ENCODE peak calls at places on chromosomes 2 and 18, in four cellular contexts. A is mucosa of descending colon, J is heart right ventricle, L is left ventricle myocardium inferior. Z is an unnamed sample.

GRCh38 chr2:24970483-24971299 is 1.1 kb downstream of the DNAJC27 start:
- DNase-seq in L (no peak), J (no peak), A (no peak), Z (no peak)

GRCh38 chr18:59823611-59824195 is 76.1 kb upstream of the PMAIP1 start:
- DNase-seq in J (no peak), A (peak), L (peak), Z (no peak)

GRCh38 chr2:231671617-231672350 is 36.5 kb upstream of the PTMA start:
- DNase-seq in A (peak), J (no peak), L (no peak), Z (peak)

GRCh38 chr2:197620113-197620512 is 55.3 kb downstream of the RFTN2 start:
- DNase-seq in J (no peak), L (no peak), A (no peak), Z (no peak)

GRCh38 chr2:131402320-131403049 is 38.5 kb upstream of the RAB6D start:
- DNase-seq in L (no peak), A (no peak), J (no peak), Z (no peak)

GRCh38 chr2:108423502-108424251 is 25.3 kb upstream of the GCC2 start:
- DNase-seq in L (no peak), J (no peak), A (no peak), Z (no peak)

GRCh38 chr2:84302513-84303412 is 156.3 kb downstream of the SUCLG1 start:
- DNase-seq in A (peak), J (no peak), L (no peak), Z (peak)

GRCh38 chr2:145207884-145208283 is 688.0 kb upstream of the ZEB2 start:
- DNase-seq in J (no peak), A (no peak), L (no peak), Z (no peak)

GRCh38 chr2:220504890-220505564 is 877.6 kb downstream of the SLC4A3 start:
- DNase-seq in A (peak), J (no peak), L (no peak), Z (no peak)

GRCh38 chr2:96913117-96913397 is 43.2 kb upstream of the SEMA4C start:
- DNase-seq in J (no peak), L (no peak), A (no peak), Z (no peak)

GRCh38 chr2:101991731-101992145 is at the start of gene IL1R2:
- DNase-seq in J (no peak), A (peak), L (peak), Z (no peak)

GRCh38 chr2:241015439-241015838 is 17.0 kb downstream of the SNED1 start:
- DNase-seq in A (peak), J (no peak), L (no peak), Z (no peak)

GRCh38 chr2:68774569-68775271 is 40.1 kb downstream of the ARHGAP25 start:
- DNase-seq in A (peak), J (peak), L (peak), Z (peak)

GRCh38 chr2:101223814-101224231 is 28.9 kb upstream of the CNOT11 start:
- DNase-seq in J (no peak), L (no peak), A (no peak), Z (peak)

GRCh38 chr2:71348302-71348701 is 16.7 kb downstream of the ZNF638 start:
- DNase-seq in L (no peak), J (no peak), A (no peak), Z (no peak)

GRCh38 chr2:143632751-143633374 is 503.6 kb downstream of the ARHGAP15 start:
- DNase-seq in A (no peak), L (no peak), J (no peak), Z (no peak)

GRCh38 chr18:12686100-12686499 is 16.4 kb downstream of the CEP76 start:
- DNase-seq in J (no peak), A (no peak), L (no peak), Z (no peak)

GRCh38 chr2:121596221-121597080 is 52.8 kb downstream of the CLASP1 start:
- DNase-seq in J (no peak), L (no peak), A (no peak), Z (peak)

GRCh38 chr2:73821227-73821626 is 7.5 kb upstream of the STAMBP start:
- DNase-seq in L (no peak), A (no peak), J (no peak), Z (peak)

GRCh38 chr2:216713691-216714411 is 18.5 kb upstream of the IGFBP5 start:
- DNase-seq in A (no peak), L (peak), J (peak), Z (no peak)

GRCh38 chr2:112216158-112216557 is 38.7 kb downstream of the ZC3H8 start:
- DNase-seq in A (no peak), J (no peak), L (no peak), Z (no peak)

GRCh38 chr2:144377929-144378328 is 142.0 kb downstream of the ZEB2 start:
- DNase-seq in J (no peak), A (no peak), L (no peak), Z (no peak)

GRCh38 chr2:203016716-203017115 is 2.0 kb downstream of the NBEAL1 start:
- DNase-seq in L (no peak), A (no peak), J (no peak), Z (no peak)
- H3K4me3 ChIP-seq in L (peak), A (no peak), J (peak), Z (no peak)

GRCh38 chr18:57587262-57587661 is 760 bp upstream of the FECH start:
- DNase-seq in L (no peak), A (no peak), J (no peak), Z (no peak)

GRCh38 chr18:57589162-57589561 is 2.7 kb upstream of the FECH start:
- DNase-seq in A (no peak), J (no peak), L (no peak), Z (no peak)

GRCh38 chr18:57585421-57585820 is 1.1 kb downstream of the FECH start:
- DNase-seq in J (no peak), L (no peak), A (no peak), Z (no peak)

GRCh38 chr18:57585846-57586242 is 658 bp downstream of the FECH start:
- DNase-seq in A (no peak), J (no peak), L (no peak), Z (no peak)

GRCh38 chr18:57586243-57587049 is at the start of gene FECH:
- DNase-seq in J (peak), A (peak), L (peak), Z (peak)
- TF ChIP-seq CTCF in J (peak), A (no peak), L (peak), Z (no peak)

GRCh38 chr2:208025037-208025813 is at the start of gene PLEKHM3:
- DNase-seq in L (peak), A (peak), J (peak), Z (peak)

GRCh38 chr2:208020253-208020652 is 5.1 kb downstream of the PLEKHM3 start:
- DNase-seq in J (no peak), A (no peak), L (no peak), Z (no peak)

GRCh38 chr2:208031608-208032019 is 6.3 kb upstream of the PLEKHM3 start:
- DNase-seq in J (no peak), L (no peak), A (no peak), Z (no peak)

GRCh38 chr2:208025814-208026184 is 472 bp upstream of the PLEKHM3 start:
- DNase-seq in A (no peak), J (no peak), L (no peak), Z (no peak)
- H3K4me3 ChIP-seq in A (peak), J (peak), L (peak), Z (peak)

GRCh38 chr18:25228410-25228809 is 123.6 kb downstream of the ZNF521 start:
- DNase-seq in A (no peak), L (no peak), J (no peak), Z (no peak)

GRCh38 chr18:25222648-25223047 is 129.3 kb downstream of the ZNF521 start:
- DNase-seq in A (no peak), L (no peak), J (no peak), Z (no peak)

GRCh38 chr18:25223899-25224607 is 127.9 kb downstream of the ZNF521 start:
- DNase-seq in L (no peak), J (no peak), A (no peak), Z (no peak)

GRCh38 chr18:25225152-25225551 is 126.8 kb downstream of the ZNF521 start:
- DNase-seq in A (no peak), L (no peak), J (no peak), Z (no peak)

DNA sequence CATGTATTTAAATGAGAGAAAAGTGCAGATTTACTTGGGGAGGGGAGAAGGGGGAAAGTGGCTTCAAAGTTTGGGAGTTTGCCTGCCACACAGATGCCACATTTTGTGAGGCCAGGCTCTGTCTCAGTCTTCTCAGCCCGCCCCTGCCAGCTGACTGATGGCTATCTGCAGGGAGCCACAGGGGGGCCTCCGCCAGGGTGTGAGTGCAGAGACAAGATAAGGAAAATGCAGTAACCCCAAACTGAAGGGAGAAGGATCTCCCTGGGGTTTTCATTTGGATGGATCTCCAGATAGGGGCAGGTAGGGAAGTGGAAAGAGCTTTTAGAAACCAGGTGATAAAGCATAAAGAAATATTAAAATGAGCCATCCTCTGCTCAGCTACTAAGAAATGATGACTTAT is 128.8 kb downstream of the ZNF521 start:
- DNase-seq in J (no peak), L (no peak), A (no peak), Z (no peak)
- TF ChIP-seq CTCF in J (no peak), L (no peak), A (no peak), Z (no peak)

GRCh38 chr2:160367887-160368286 is 125.7 kb downstream of the RBMS1 start:
- DNase-seq in L (no peak), A (no peak), J (no peak), Z (no peak)

GRCh38 chr2:160363961-160364733 is 129.5 kb downstream of the RBMS1 start:
- DNase-seq in J (no peak), L (no peak), A (no peak), Z (no peak)

GRCh38 chr2:160368988-160369935 is 124.3 kb downstream of the RBMS1 start:
- DNase-seq in L (no peak), A (no peak), J (no peak), Z (no peak)

GRCh38 chr2:160362521-160362920 is 131.1 kb downstream of the RBMS1 start:
- DNase-seq in L (no peak), J (no peak), A (no peak), Z (no peak)

DNA sequence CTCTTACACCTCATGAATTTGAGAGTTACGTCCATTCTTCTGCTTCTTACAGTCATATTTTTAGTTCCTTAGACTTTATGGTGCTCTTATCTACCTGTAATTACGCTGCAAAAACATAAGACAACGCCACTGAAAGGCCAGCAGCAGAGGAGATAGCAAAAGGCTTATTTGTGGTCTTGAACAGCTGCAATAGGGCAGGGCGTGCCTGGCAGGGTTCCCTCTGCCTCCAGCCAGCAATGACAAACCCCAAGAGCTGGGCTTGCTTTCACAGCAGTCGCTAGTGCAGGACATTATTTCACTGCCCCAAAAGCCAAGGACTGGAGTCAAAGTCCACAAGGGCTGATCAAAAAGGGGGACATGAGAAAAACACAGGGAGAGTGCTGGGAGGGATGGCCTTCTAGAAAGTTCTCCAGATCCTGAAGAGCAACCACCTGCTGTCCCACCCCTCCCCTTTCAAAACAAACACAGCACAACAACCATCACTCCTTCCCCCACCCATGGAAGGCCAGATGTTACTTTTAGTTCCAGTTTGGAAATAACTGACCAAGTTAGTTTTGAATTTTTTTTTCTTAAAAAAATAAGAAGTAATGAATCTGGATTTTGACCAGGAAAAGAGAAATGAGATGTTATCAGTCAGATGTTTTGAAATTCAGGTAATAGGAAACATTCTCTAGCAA is 127.8 kb downstream of the RBMS1 start:
- DNase-seq in J (peak), A (peak), L (peak), Z (no peak)
- H3K4me3 ChIP-seq in J (peak), A (no peak), L (peak), Z (no peak)

GRCh38 chr2:210363261-210363660 is 48.3 kb upstream of the MYL1 start:
- DNase-seq in A (no peak), L (no peak), J (no peak), Z (no peak)
- TF ChIP-seq CTCF in A (no peak), L (peak), J (peak), Z (peak)

GRCh38 chr18:55302337-55302833 is 285.6 kb downstream of the TCF4 start:
- DNase-seq in A (no peak), L (no peak), J (peak), Z (no peak)

GRCh38 chr18:55300469-55301195 is 287.4 kb downstream of the TCF4 start:
- DNase-seq in A (no peak), J (peak), L (no peak), Z (no peak)

GRCh38 chr18:55301836-55302235 is 286.2 kb downstream of the TCF4 start:
- DNase-seq in A (no peak), L (no peak), J (no peak), Z (no peak)

GRCh38 chr18:55296761-55297160 is 291.2 kb downstream of the TCF4 start:
- DNase-seq in J (no peak), L (no peak), A (no peak), Z (no peak)

GRCh38 chr18:55301196-55301540 is 286.8 kb downstream of the TCF4 start:
- DNase-seq in A (no peak), J (no peak), L (no peak), Z (no peak)
- H3K4me3 ChIP-seq in A (no peak), J (peak), L (peak), Z (no peak)

DNA sequence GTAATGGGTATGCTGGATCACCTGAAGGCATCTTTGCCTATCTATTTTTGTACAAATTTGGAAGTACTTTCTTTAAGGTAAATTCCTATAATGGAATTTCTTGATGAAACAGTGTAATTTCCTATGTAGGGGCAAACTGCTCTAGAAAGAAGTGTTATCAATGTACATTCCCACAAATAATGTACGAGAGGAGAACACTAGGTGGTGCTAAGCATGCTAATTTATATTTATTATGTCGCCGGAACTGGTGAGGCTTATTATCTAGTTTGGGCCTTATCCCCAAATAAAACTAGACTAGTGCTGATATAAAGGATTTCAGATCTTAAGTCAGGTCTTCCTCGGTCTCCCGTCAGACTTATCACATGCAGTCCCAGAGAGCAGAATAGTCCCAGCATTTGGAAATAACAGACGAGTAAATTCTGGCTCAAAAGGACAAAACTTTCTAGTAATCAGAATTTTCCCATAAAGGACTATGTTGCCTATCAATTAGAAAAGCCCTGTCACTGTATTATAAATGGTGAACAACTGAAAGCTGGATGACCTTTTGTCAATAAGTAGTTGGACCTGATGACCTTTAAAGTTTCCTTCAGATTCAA is 86.9 kb upstream of the RBBP8 start:
- DNase-seq in L (no peak), J (no peak), A (no peak), Z (no peak)
- TF ChIP-seq CTCF in L (peak), J (peak), A (no peak), Z (peak)

DNA sequence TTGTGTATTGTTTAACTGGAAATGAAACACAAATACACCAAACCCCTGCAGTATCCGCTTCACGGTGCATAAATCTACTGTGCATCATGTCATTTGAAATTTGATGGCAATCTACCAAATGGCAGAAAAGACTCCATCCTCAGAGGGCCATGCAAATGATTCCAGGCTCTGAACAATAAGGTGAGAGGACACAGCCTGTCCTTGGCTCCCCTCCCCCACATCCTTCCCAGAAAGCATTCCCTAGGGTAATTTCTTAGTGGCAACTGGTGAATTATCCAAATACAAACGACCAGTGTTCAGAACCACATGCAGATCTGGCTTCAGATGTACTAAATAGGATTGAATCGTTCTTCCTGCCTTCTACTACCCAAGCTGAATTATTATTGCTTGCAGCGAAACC is 80.6 kb downstream of the ADCYAP1 start:
- DNase-seq in J (no peak), L (peak), A (no peak), Z (no peak)
- H3K4me3 ChIP-seq in J (no peak), L (no peak), A (no peak), Z (no peak)